ENCODE peak calls at places on chromosome 1, in four cellular contexts. One of them, this sample, is unnamed.

GRCh38 chr1:156102634-156103511 is 11.6 kb upstream of the LMNA start:
- DNase-seq in progenitor cell of endocrine pancreas: no peak
- DNase-seq in H4: no peak
- DNase-seq in activated naive CD8-positive, alpha-beta T cell treated with anti-CD3 and anti-CD28 coated beads for 36 hours: no peak
- DNase-seq in this sample: no peak

GRCh38 chr1:147890177-147890790 is 12.3 kb upstream of the GJA8 start:
- DNase-seq in progenitor cell of endocrine pancreas: peak; percentile 73
- DNase-seq in H4: peak; percentile 76
- DNase-seq in activated naive CD8-positive, alpha-beta T cell treated with anti-CD3 and anti-CD28 coated beads for 36 hours: peak; percentile 59
- DNase-seq in this sample: peak; percentile 65

GRCh38 chr1:204084247-204084772 is 11.4 kb downstream of the SOX13 start:
- DNase-seq in progenitor cell of endocrine pancreas: peak; percentile 41
- DNase-seq in H4: no peak
- DNase-seq in activated naive CD8-positive, alpha-beta T cell treated with anti-CD3 and anti-CD28 coated beads for 36 hours: no peak
- DNase-seq in this sample: no peak

GRCh38 chr1:166836733-166837132 is 2.5 kb upstream of the POGK start:
- DNase-seq in progenitor cell of endocrine pancreas: no peak
- DNase-seq in H4: no peak
- DNase-seq in activated naive CD8-positive, alpha-beta T cell treated with anti-CD3 and anti-CD28 coated beads for 36 hours: no peak
- DNase-seq in this sample: no peak

GRCh38 chr1:235758931-235759330 is 107.8 kb downstream of the LYST start:
- DNase-seq in progenitor cell of endocrine pancreas: no peak
- DNase-seq in H4: no peak
- DNase-seq in activated naive CD8-positive, alpha-beta T cell treated with anti-CD3 and anti-CD28 coated beads for 36 hours: no peak
- DNase-seq in this sample: no peak

GRCh38 chr1:65425697-65426096 is 5.2 kb downstream of the LEPR start:
- DNase-seq in progenitor cell of endocrine pancreas: no peak
- DNase-seq in H4: peak; percentile 61
- DNase-seq in activated naive CD8-positive, alpha-beta T cell treated with anti-CD3 and anti-CD28 coated beads for 36 hours: no peak
- DNase-seq in this sample: peak; percentile 27

GRCh38 chr1:154584267-154584994 is 16.9 kb downstream of the CHRNB2 start:
- DNase-seq in progenitor cell of endocrine pancreas: no peak
- DNase-seq in H4: no peak
- DNase-seq in activated naive CD8-positive, alpha-beta T cell treated with anti-CD3 and anti-CD28 coated beads for 36 hours: no peak
- DNase-seq in this sample: no peak

GRCh38 chr1:156494309-156494895 is 6.2 kb downstream of the MEF2D start:
- DNase-seq in progenitor cell of endocrine pancreas: no peak
- DNase-seq in H4: no peak
- DNase-seq in activated naive CD8-positive, alpha-beta T cell treated with anti-CD3 and anti-CD28 coated beads for 36 hours: no peak
- DNase-seq in this sample: no peak

GRCh38 chr1:66090863-66091457 is 298.3 kb downstream of the PDE4B start:
- DNase-seq in progenitor cell of endocrine pancreas: no peak
- DNase-seq in H4: no peak
- DNase-seq in activated naive CD8-positive, alpha-beta T cell treated with anti-CD3 and anti-CD28 coated beads for 36 hours: no peak
- DNase-seq in this sample: no peak

GRCh38 chr1:184982002-184982954 is 8.0 kb upstream of the NIBAN1 start:
- DNase-seq in progenitor cell of endocrine pancreas: peak; percentile 34
- DNase-seq in H4: peak; percentile 73
- DNase-seq in activated naive CD8-positive, alpha-beta T cell treated with anti-CD3 and anti-CD28 coated beads for 36 hours: peak; percentile 70
- DNase-seq in this sample: peak; percentile 59

GRCh38 chr1:184605941-184606340 is 148.7 kb downstream of the EDEM3 start:
- DNase-seq in progenitor cell of endocrine pancreas: no peak
- DNase-seq in H4: no peak
- DNase-seq in activated naive CD8-positive, alpha-beta T cell treated with anti-CD3 and anti-CD28 coated beads for 36 hours: no peak
- DNase-seq in this sample: no peak

GRCh38 chr1:22105611-22106207 is 37.2 kb downstream of the WNT4 start:
- DNase-seq in progenitor cell of endocrine pancreas: no peak
- DNase-seq in H4: peak; percentile 51
- DNase-seq in activated naive CD8-positive, alpha-beta T cell treated with anti-CD3 and anti-CD28 coated beads for 36 hours: no peak
- DNase-seq in this sample: peak; percentile 46

GRCh38 chr1:37890378-37891014 is 31.1 kb upstream of the MTF1 start:
- DNase-seq in progenitor cell of endocrine pancreas: no peak
- DNase-seq in H4: peak; percentile 33
- DNase-seq in activated naive CD8-positive, alpha-beta T cell treated with anti-CD3 and anti-CD28 coated beads for 36 hours: no peak
- DNase-seq in this sample: peak; percentile 36